ENCODE peak calls at places on chromosomes 5 and 9, in eight cellular contexts. N is glutamatergic neuron, U is mucosa of descending colon, R is pancreas, E is SK-N-SH, K is uterus, T is A549, X is astrocyte of the cerebellum. Y is an unnamed sample.

GRCh38 chr9:676780-677458 is 164.6 kb upstream of the DMRT1 start:
- DNase-seq in X (no peak), N (no peak), K (no peak), R (no peak), T (no peak), U (no peak), E (no peak), Y (no peak)

GRCh38 chr5:56319281-56320242 is 86.4 kb upstream of the ANKRD55 start:
- DNase-seq in R (no peak), K (peak), T (no peak), E (no peak), N (no peak), U (no peak), X (no peak), Y (no peak)

GRCh38 chr5:127978738-127979300 is 104.7 kb upstream of the SLC12A2 start:
- DNase-seq in R (no peak), E (no peak), T (no peak), K (no peak), U (no peak), N (no peak), X (no peak), Y (no peak)

GRCh38 chr5:80077317-80077716 is 42.2 kb downstream of the THBS4 start:
- DNase-seq in X (no peak), E (no peak), T (no peak), R (no peak), N (no peak), K (no peak), U (no peak), Y (no peak)

GRCh38 chr5:79845448-79846197 is 145.4 kb downstream of the MTX3 start:
- DNase-seq in R (no peak), K (peak), X (peak), E (no peak), N (no peak), U (no peak), T (no peak), Y (no peak)

GRCh38 chr5:138352722-138353549 is 451 bp downstream of the KDM3B start:
- DNase-seq in U (peak), K (peak), N (peak), R (peak), X (no peak), T (peak), E (peak), Y (peak)

GRCh38 chr5:172714491-172715420 is 56.2 kb downstream of the DUSP1 start:
- DNase-seq in N (peak), E (peak), X (peak), R (peak), T (peak), U (peak), K (peak), Y (peak)

GRCh38 chr5:146878471-146879172 is at the start of gene PPP2R2B:
- DNase-seq in X (no peak), U (peak), T (no peak), E (peak), K (no peak), R (peak), N (peak), Y (no peak)

GRCh38 chr9:27073841-27074728 is 34.9 kb upstream of the TEK start:
- DNase-seq in X (no peak), E (no peak), R (no peak), K (no peak), U (no peak), T (no peak), N (no peak), Y (no peak)

DNA sequence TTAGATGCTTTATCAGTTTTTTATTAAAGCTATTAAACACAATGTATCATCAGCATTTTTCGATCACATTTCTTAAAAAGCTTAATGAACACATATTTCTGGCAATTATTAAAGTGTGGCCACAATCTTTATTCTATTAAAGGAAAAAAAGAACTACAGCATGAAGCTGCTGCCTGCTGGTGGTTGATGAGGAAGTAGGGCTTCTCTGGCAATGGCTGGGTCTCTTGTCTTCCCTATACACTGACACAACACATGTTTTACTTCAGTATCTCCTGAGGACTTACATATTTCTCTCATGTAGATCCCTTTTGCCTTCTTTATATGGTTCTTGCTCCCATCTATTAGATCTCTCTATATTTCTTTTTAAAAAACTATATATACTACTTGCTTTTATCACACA is 590.7 kb downstream of the RAB3C start:
- DNase-seq in T (no peak), U (no peak), N (no peak), K (no peak), E (no peak), X (no peak), R (no peak), Y (no peak)
- TF ChIP-seq CTCF in T (no peak), U (no peak), N (no peak), K (no peak), E (no peak), X (no peak), R (no peak), Y (no peak)

GRCh38 chr9:18202924-18203323 is 271.0 kb upstream of the ADAMTSL1 start:
- DNase-seq in R (no peak), E (no peak), X (no peak), T (no peak), K (no peak), U (no peak), N (no peak), Y (no peak)

GRCh38 chr9:18208166-18209059 is 265.5 kb upstream of the ADAMTSL1 start:
- DNase-seq in T (peak), R (peak), K (peak), X (peak), E (peak), N (peak), U (peak), Y (no peak)

GRCh38 chr9:18207735-18208134 is 266.2 kb upstream of the ADAMTSL1 start:
- DNase-seq in E (no peak), N (no peak), K (no peak), T (no peak), X (no peak), R (no peak), U (no peak), Y (no peak)
- TF ChIP-seq CTCF in E (no peak), N (no peak), K (no peak), T (no peak), X (no peak), R (no peak), U (no peak), Y (no peak)

GRCh38 chr9:82504620-82505019 is 516.0 kb downstream of the SPATA31D1 start:
- DNase-seq in E (no peak), R (no peak), U (no peak), X (no peak), T (no peak), N (no peak), K (no peak), Y (no peak)
- TF ChIP-seq CTCF in E (no peak), R (no peak), U (no peak), X (no peak), T (no peak), N (no peak), K (no peak), Y (no peak)

DNA sequence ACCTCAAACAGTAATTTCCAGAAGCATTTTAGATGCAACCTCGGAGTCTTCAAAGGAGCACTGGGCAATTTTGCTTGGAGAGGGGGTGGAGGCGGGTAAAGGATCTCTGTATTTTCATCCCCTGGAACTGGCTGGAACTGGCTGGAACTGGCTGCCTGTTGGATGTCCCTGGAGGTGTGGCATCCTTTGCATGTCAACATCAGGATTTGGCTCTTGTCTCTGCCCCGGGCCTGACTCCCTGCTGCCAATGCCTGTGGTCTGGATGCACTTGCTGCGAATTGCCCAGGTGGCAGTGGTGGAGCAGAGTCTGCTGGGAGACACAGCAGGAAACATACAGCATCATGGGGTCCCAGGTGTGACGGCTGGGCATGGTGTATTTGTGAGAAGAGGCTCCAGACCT is 391.3 kb downstream of the GADD45G start:
- DNase-seq in T (no peak), K (no peak), N (no peak), R (no peak), X (no peak), U (no peak), E (no peak), Y (no peak)
- TF ChIP-seq CTCF in T (no peak), K (no peak), N (no peak), R (no peak), X (no peak), U (no peak), E (no peak), Y (no peak)

GRCh38 chr5:3195991-3196390 is 399.6 kb upstream of the IRX1 start:
- DNase-seq in T (no peak), R (no peak), U (no peak), E (no peak), N (no peak), K (no peak), X (no peak), Y (no peak)
- TF ChIP-seq CTCF in T (no peak), R (no peak), U (no peak), E (no peak), N (no peak), K (no peak), X (no peak), Y (no peak)

GRCh38 chr9:124890179-124890578 is 28.2 kb downstream of the ARPC5L start:
- DNase-seq in K (no peak), U (no peak), T (no peak), E (no peak), X (no peak), N (no peak), R (no peak), Y (no peak)

GRCh38 chr9:124894035-124894740 is 32.3 kb downstream of the ARPC5L start:
- DNase-seq in K (no peak), E (no peak), X (no peak), R (no peak), U (no peak), N (no peak), T (no peak), Y (no peak)

GRCh38 chr9:124897570-124898460 is 35.9 kb downstream of the ARPC5L start:
- DNase-seq in X (no peak), K (no peak), E (no peak), T (no peak), U (no peak), N (no peak), R (no peak), Y (no peak)

GRCh38 chr9:124899845-124900244 is 37.9 kb downstream of the ARPC5L start:
- DNase-seq in X (no peak), R (no peak), E (no peak), U (no peak), K (no peak), N (no peak), T (no peak), Y (no peak)

DNA sequence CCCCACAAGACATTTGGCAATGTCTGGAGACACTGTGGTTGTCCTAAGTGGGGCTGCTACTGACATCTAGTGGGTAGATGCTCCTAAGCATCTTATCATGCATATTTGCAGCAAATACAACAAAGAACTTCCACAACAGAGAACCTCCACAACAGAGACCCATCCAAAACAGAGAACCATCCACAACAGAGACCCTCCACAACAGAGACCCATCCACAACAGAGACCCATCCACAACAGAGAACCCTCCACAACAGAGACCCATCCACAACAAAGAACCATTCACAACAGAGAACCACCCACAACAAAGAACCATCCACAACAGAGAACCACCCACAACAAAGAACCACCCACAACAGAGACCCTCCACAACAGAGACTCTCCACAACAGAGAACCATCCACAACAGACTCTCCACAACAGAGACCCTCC is 32.8 kb downstream of the ARPC5L start:
- DNase-seq in E (no peak), X (peak), T (no peak), K (no peak), R (no peak), N (peak), U (no peak), Y (no peak)
- TF ChIP-seq CTCF in E (peak), X (peak), T (peak), K (no peak), R (no peak), N (no peak), U (no peak), Y (no peak)

GRCh38 chr5:126503602-126504104 is 80.4 kb downstream of the GRAMD2B start:
- DNase-seq in N (no peak), X (no peak), U (no peak), T (no peak), R (no peak), K (peak), E (no peak), Y (no peak)

GRCh38 chr5:126501448-126501847 is 78.2 kb downstream of the GRAMD2B start:
- DNase-seq in U (no peak), X (no peak), K (no peak), E (no peak), T (no peak), N (no peak), R (no peak), Y (no peak)

GRCh38 chr5:126497506-126497905 is 74.3 kb downstream of the GRAMD2B start:
- DNase-seq in E (no peak), R (no peak), N (no peak), X (no peak), U (no peak), K (no peak), T (no peak), Y (no peak)

GRCh38 chr5:126499278-126499677 is 76.1 kb downstream of the GRAMD2B start:
- DNase-seq in X (no peak), T (no peak), N (no peak), E (no peak), R (no peak), K (peak), U (no peak), Y (no peak)

GRCh38 chr5:126499742-126500396 is 76.7 kb downstream of the GRAMD2B start:
- DNase-seq in U (no peak), R (no peak), K (no peak), E (peak), T (no peak), X (no peak), N (no peak), Y (no peak)
- TF ChIP-seq CTCF in U (peak), R (peak), K (no peak), E (peak), T (peak), X (peak), N (peak), Y (no peak)

GRCh38 chr9:132857601-132858342 is 20.3 kb downstream of the AK8 start:
- DNase-seq in X (peak), U (peak), T (no peak), N (peak), R (no peak), K (no peak), E (peak), Y (no peak)
- TF ChIP-seq CTCF in X (no peak), U (no peak), T (no peak), N (no peak), R (no peak), K (no peak), E (no peak), Y (no peak)

DNA sequence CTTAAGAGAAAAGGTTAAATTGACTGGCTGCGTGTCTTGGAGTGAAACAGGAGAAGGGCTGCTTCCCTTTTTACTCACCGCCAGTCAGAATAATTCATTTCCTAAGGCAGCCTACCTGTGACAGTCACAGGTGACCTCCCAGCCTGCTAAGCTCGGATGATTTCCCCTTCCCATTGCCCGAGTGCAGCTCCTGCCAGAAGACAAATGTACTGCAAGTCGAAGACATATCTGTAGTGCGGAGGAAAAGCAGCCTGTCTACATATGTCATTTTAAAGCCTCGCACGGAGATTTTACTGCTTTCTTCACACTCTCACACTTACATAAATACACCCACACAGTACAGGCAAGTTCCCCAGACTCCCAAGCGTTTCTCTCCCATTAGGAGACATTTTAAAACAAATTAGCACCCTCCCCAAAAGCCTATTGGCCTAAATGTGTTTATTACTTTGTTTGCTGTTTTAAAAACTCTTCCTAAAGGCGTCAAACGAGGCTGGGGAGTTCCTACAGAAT is 665.7 kb upstream of the ZNF608 start:
- DNase-seq in U (no peak), X (no peak), R (no peak), N (no peak), T (no peak), E (no peak), K (no peak), Y (no peak)
- TF ChIP-seq CTCF in U (no peak), X (peak), R (no peak), N (peak), T (no peak), E (no peak), K (no peak), Y (no peak)

DNA sequence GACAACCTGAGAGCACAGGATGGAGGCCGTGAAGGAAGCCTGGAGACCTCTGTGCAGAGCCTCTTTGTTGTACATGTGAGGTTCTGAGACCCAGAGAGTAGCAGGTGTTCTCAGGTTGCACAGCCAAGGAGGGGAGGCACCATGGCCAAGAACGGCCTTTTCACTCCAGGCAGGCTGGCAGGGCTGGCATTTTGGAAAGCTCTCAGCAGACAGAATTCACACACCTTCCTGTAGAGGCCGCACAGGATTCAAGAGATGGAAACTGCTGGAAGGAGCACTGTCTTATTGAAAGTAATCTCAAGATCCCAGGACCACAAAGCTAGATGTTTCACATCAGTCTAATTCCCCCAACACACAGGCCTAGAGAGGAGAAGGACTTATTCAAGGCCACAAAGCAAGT is 52.8 kb upstream of the XPA start:
- DNase-seq in N (no peak), X (no peak), R (no peak), E (no peak), U (no peak), T (no peak), K (no peak), Y (no peak)
- TF ChIP-seq CTCF in N (no peak), X (no peak), R (no peak), E (no peak), U (no peak), T (peak), K (no peak), Y (no peak)

Y was measured in activated B cell treated with CpG ODN at 0.5 μM for 24 hours.